ENCODE peak calls at places on chromosomes 5 and 9, in seven cellular contexts. One of them, this sample, is unnamed.

GRCh38 chr9:131977074-131977838 is 102.4 kb downstream of the MED27 start:
- DNase-seq in HT-29: no peak
- DNase-seq in stimulated activated CD8-positive, alpha-beta memory T cell treated with anti-CD3 and anti-CD28 coated beads, Interleukin-4, amount 100 ng/mL, for 24 hours: no peak
- DNase-seq in iPS-NIHi11: no peak
- DNase-seq in Jurkat, Clone E6-1: no peak
- DNase-seq in cardiac fibroblast: no peak
- DNase-seq in adipocyte: no peak
- DNase-seq in this sample: no peak

GRCh38 chr9:123239726-123240125 is 28.7 kb downstream of the STRBP start:
- DNase-seq in stimulated activated CD8-positive, alpha-beta memory T cell treated with anti-CD3 and anti-CD28 coated beads, Interleukin-4, amount 100 ng/mL, for 24 hours: no peak
- DNase-seq in HT-29: no peak
- DNase-seq in cardiac fibroblast: no peak
- DNase-seq in Jurkat, Clone E6-1: no peak
- DNase-seq in adipocyte: no peak
- DNase-seq in iPS-NIHi11: no peak
- DNase-seq in this sample: no peak

GRCh38 chr5:458547-459353 is 15.8 kb downstream of the EXOC3 start:
- DNase-seq in adipocyte: peak
- DNase-seq in HT-29: no peak
- DNase-seq in stimulated activated CD8-positive, alpha-beta memory T cell treated with anti-CD3 and anti-CD28 coated beads, Interleukin-4, amount 100 ng/mL, for 24 hours: peak
- DNase-seq in Jurkat, Clone E6-1: no peak
- DNase-seq in cardiac fibroblast: peak
- DNase-seq in iPS-NIHi11: no peak
- DNase-seq in this sample: no peak

GRCh38 chr9:112447283-112447761 is 39.3 kb upstream of the KIAA1958 start:
- DNase-seq in HT-29: no peak
- DNase-seq in adipocyte: peak
- DNase-seq in cardiac fibroblast: peak
- DNase-seq in stimulated activated CD8-positive, alpha-beta memory T cell treated with anti-CD3 and anti-CD28 coated beads, Interleukin-4, amount 100 ng/mL, for 24 hours: no peak
- DNase-seq in iPS-NIHi11: no peak
- DNase-seq in Jurkat, Clone E6-1: no peak
- DNase-seq in this sample: no peak

GRCh38 chr5:142453801-142454381 is 129.1 kb upstream of the SPRY4 start:
- DNase-seq in iPS-NIHi11: no peak
- DNase-seq in HT-29: no peak
- DNase-seq in cardiac fibroblast: no peak
- DNase-seq in Jurkat, Clone E6-1: no peak
- DNase-seq in stimulated activated CD8-positive, alpha-beta memory T cell treated with anti-CD3 and anti-CD28 coated beads, Interleukin-4, amount 100 ng/mL, for 24 hours: no peak
- DNase-seq in adipocyte: no peak
- DNase-seq in this sample: no peak

GRCh38 chr5:83097582-83098265 is 20.4 kb downstream of the XRCC4 start:
- DNase-seq in cardiac fibroblast: peak
- DNase-seq in adipocyte: no peak
- DNase-seq in stimulated activated CD8-positive, alpha-beta memory T cell treated with anti-CD3 and anti-CD28 coated beads, Interleukin-4, amount 100 ng/mL, for 24 hours: no peak
- DNase-seq in Jurkat, Clone E6-1: no peak
- DNase-seq in HT-29: peak
- DNase-seq in iPS-NIHi11: no peak
- DNase-seq in this sample: no peak

GRCh38 chr9:109934499-109935214 is 154.7 kb downstream of the PALM2AKAP2 start:
- DNase-seq in adipocyte: no peak
- DNase-seq in HT-29: no peak
- DNase-seq in cardiac fibroblast: no peak
- DNase-seq in Jurkat, Clone E6-1: no peak
- DNase-seq in stimulated activated CD8-positive, alpha-beta memory T cell treated with anti-CD3 and anti-CD28 coated beads, Interleukin-4, amount 100 ng/mL, for 24 hours: no peak
- DNase-seq in iPS-NIHi11: no peak
- DNase-seq in this sample: no peak

GRCh38 chr9:124355941-124356744 is 59.1 kb downstream of the PSMB7 start:
- DNase-seq in stimulated activated CD8-positive, alpha-beta memory T cell treated with anti-CD3 and anti-CD28 coated beads, Interleukin-4, amount 100 ng/mL, for 24 hours: no peak
- DNase-seq in Jurkat, Clone E6-1: no peak
- DNase-seq in HT-29: no peak
- DNase-seq in adipocyte: no peak
- DNase-seq in iPS-NIHi11: no peak
- DNase-seq in cardiac fibroblast: no peak
- DNase-seq in this sample: no peak

This sample was measured in DND-41.